ENCODE peak calls at places on chromosomes 6 and 20, in ten cellular contexts. Q, G, H, Z, K, W, J, O, B and T are unnamed samples. For H3K4me1, the result is how much of the 10 kb centered on the place peaks cover.

GRCh38 chr6:150310539-150310938 is 58.3 kb upstream of the IYD start:
- DNase-seq in Q (no peak), G (no peak), H (no peak), Z (no peak), K (peak), W (no peak), J (no peak), O (peak), B (no peak), T (no peak)

GRCh38 chr6:1608976-1609661 is 596 bp upstream of the FOXC1 start:
- DNase-seq in Q (peak), G (peak), H (peak), Z (no peak), K (peak), W (no peak), J (peak), O (peak), B (peak), T (no peak)

GRCh38 chr20:1163653-1164052 is 21.1 kb downstream of the TMEM74B start:
- DNase-seq in Q (no peak), G (no peak), H (no peak), Z (no peak), K (no peak), W (no peak), J (no peak), O (no peak), B (no peak), T (no peak)

GRCh38 chr20:44967207-44967807 is 995 bp downstream of the STK4 start:
- DNase-seq in Q (no peak), G (peak), H (no peak), Z (peak), K (no peak), W (no peak), J (no peak), O (peak), B (no peak), T (no peak)

GRCh38 chr20:4375881-4376280 is 345.8 kb upstream of the PRND start:
- DNase-seq in Q (no peak), G (no peak), H (no peak), Z (no peak), K (no peak), W (no peak), J (no peak), O (peak), B (peak), T (no peak)

GRCh38 chr6:44869321-44869897 is 458.7 kb upstream of the RUNX2 start:
- DNase-seq in Q (no peak), G (no peak), H (no peak), Z (no peak), K (no peak), W (no peak), J (no peak), O (no peak), B (no peak), T (no peak)

GRCh38 chr6:170147832-170148708 is 142.8 kb downstream of the DLL1 start:
- DNase-seq in Q (peak), G (no peak), H (no peak), Z (peak), K (no peak), W (peak), J (peak), O (no peak), B (no peak), T (no peak)

GRCh38 chr6:157531169-157531985 is 150.4 kb downstream of the ZDHHC14 start:
- DNase-seq in Q (no peak), G (no peak), H (no peak), Z (peak), K (no peak), W (peak), J (no peak), O (no peak), B (peak), T (no peak)

GRCh38 chr20:4332466-4332865 is 317.1 kb upstream of the RNF24 start:
- DNase-seq in Q (no peak), G (no peak), H (no peak), Z (no peak), K (no peak), W (no peak), J (no peak), O (no peak), B (no peak), T (no peak)

GRCh38 chr20:1184638-1185315 is at the start of gene TMEM74B:
- DNase-seq in Q (no peak), G (no peak), H (no peak), Z (no peak), K (no peak), W (no peak), J (no peak), O (peak), B (peak), T (no peak)

GRCh38 chr6:129194441-129195021 is 311.6 kb downstream of the LAMA2 start:
- DNase-seq in Q (no peak), G (no peak), H (no peak), Z (no peak), K (no peak), W (no peak), J (no peak), O (no peak), B (no peak), T (no peak)

GRCh38 chr20:47713163-47713562 is 72.1 kb downstream of the SULF2 start:
- DNase-seq in Q (no peak), G (no peak), H (no peak), Z (no peak), K (no peak), W (peak), J (no peak), O (no peak), B (no peak), T (no peak)

GRCh38 chr6:77036400-77036799 is 426.9 kb downstream of the HTR1B start:
- DNase-seq in Q (no peak), G (no peak), H (no peak), Z (no peak), K (no peak), W (no peak), J (no peak), O (no peak), B (no peak), T (no peak)

GRCh38 chr6:79841577-79842381 is 105.6 kb downstream of the ELOVL4 start:
- DNase-seq in Q (no peak), G (peak), H (no peak), Z (no peak), K (no peak), W (no peak), J (no peak), O (peak), B (no peak), T (no peak)

GRCh38 chr6:39887692-39888450 is 46.4 kb downstream of the MOCS1 start:
- DNase-seq in Q (peak), G (peak), H (peak), Z (peak), K (peak), W (no peak), J (peak), O (peak), B (peak), T (peak)

GRCh38 chr6:33383427-33384185 is 8.0 kb upstream of the KIFC1 start:
- DNase-seq in Q (no peak), G (no peak), H (no peak), Z (no peak), K (no peak), W (no peak), J (no peak), O (no peak), B (no peak), T (no peak)

GRCh38 chr6:131816869-131817268 is 9.0 kb downstream of the ENPP1 start:
- DNase-seq in Q (no peak), G (no peak), H (no peak), Z (no peak), K (no peak), W (no peak), J (no peak), O (no peak), B (no peak), T (no peak)

GRCh38 chr6:167550936-167551633 is 226.2 kb downstream of the TTLL2 start:
- DNase-seq in Q (peak), G (no peak), H (peak), Z (peak), K (peak), W (no peak), J (peak), O (no peak), B (peak), T (peak)

GRCh38 chr6:21771626-21772320 is 178.2 kb downstream of the SOX4 start:
- DNase-seq in Q (no peak), G (no peak), H (no peak), Z (no peak), K (no peak), W (no peak), J (no peak), O (no peak), B (no peak), T (no peak)

GRCh38 chr6:26290941-26291340 is 74.1 kb upstream of the BTN3A2 start:
- DNase-seq in Q (no peak), G (no peak), H (no peak), Z (no peak), K (no peak), W (no peak), J (no peak), O (no peak), B (no peak), T (no peak)

GRCh38 chr20:50855498-50856474 is 60.9 kb downstream of the BCAS4 start:
- DNase-seq in Q (no peak), G (peak), H (no peak), Z (peak), K (no peak), W (peak), J (no peak), O (peak), B (peak), T (no peak)

GRCh38 chr6:151417477-151417876 is 26.1 kb upstream of the ZBTB2 start:
- DNase-seq in Q (no peak), G (no peak), H (no peak), Z (no peak), K (no peak), W (no peak), J (no peak), O (no peak), B (no peak), T (no peak)

GRCh38 chr6:86251106-86251505 is 608.4 kb upstream of the SYNCRIP start:
- DNase-seq in Q (no peak), G (no peak), H (no peak), Z (no peak), K (no peak), W (no peak), J (no peak), O (no peak), B (no peak), T (no peak)

GRCh38 chr6:35317483-35318199 is 20.0 kb downstream of the DEF6 start:
- DNase-seq in Q (no peak), G (peak), H (no peak), Z (no peak), K (no peak), W (peak), J (no peak), O (peak), B (peak), T (peak)

GRCh38 chr20:38168791-38169589 is 3.9 kb upstream of the TGM2 start:
- DNase-seq in Q (no peak), G (peak), H (no peak), Z (peak), K (peak), W (peak), J (no peak), O (peak), B (no peak), T (no peak)

GRCh38 chr20:17650301-17650761 is 31.7 kb downstream of the RRBP1 start:
- DNase-seq in Q (no peak), G (no peak), H (no peak), Z (no peak), K (peak), W (peak), J (no peak), O (peak), B (no peak), T (no peak)

GRCh38 chr20:17652411-17652810 is 29.6 kb downstream of the RRBP1 start:
- DNase-seq in Q (no peak), G (no peak), H (no peak), Z (no peak), K (peak), W (no peak), J (no peak), O (no peak), B (no peak), T (no peak)

GRCh38 chr20:17651761-17652388 is 30.2 kb downstream of the RRBP1 start:
- DNase-seq in Q (no peak), G (peak), H (no peak), Z (no peak), K (peak), W (no peak), J (no peak), O (peak), B (peak), T (no peak)

GRCh38 chr20:17648782-17649730 is 33.0 kb downstream of the RRBP1 start:
- DNase-seq in Q (no peak), G (peak), H (peak), Z (peak), K (peak), W (peak), J (peak), O (no peak), B (no peak), T (no peak)

DNA sequence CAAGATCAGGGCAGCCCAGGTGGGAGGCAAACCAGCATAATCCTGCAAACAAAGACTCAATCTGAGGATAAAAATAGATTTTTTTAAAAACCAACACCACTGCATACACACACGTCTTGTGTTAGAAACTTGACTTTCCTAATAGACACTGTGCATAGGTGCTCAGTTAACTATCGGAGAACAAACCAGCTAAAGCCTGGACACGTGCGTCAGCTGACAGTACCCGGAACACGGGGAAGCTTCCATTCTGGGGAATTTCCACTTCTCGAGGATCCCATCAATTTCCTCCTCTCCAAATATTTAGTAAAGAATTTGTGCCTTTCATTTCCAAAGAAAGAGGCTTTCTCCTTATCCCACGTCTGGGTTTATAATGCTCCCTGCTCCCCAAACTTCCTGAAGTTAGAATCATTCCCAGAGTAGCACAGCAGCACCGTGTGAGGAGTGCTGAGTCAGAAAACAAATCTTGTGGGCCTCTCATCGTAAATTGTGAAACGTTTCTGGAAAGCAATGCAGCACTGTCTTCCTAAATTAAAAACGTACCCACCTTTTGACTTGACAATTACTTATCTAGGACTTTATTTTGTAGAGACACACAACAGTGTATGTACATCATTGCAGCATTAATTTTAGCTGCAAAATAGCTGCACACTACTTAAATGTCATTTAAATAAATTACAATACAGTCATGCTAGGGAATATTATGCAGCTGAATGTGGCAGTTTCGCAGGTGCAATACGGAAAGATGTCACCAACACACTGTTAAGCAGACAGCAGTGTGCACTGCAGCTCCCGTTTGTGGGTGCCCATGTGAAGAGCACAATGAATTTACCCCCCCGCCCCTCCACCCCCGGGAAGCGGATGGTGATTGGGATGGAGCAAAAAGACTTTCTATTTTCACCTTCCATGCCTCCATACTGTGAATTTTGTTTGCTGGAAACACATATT is 31.0 kb downstream of the RRBP1 start:
- DNase-seq in Q (no peak), G (peak), H (no peak), Z (no peak), K (peak), W (no peak), J (no peak), O (peak), B (no peak), T (no peak)
- H3K4me1 ChIP-seq in Q (under half), G (under half), H (half or more), Z (under half), K (under half), W (under half), J (under half), O (under half), B (under half), T (under half)

GRCh38 chr20:64256282-64256947 is 867 bp downstream of the PCMTD2 start:
- DNase-seq in Q (no peak), G (no peak), H (no peak), Z (peak), K (no peak), W (no peak), J (no peak), O (peak), B (no peak), T (no peak)
- H3K4me1 ChIP-seq in Q (under half), G (under half), H (under half), Z (under half), K (under half), W (under half), J (under half), O (under half), B (under half), T (under half)

GRCh38 chr6:138032571-138032970 is 74.6 kb downstream of the PERP start:
- DNase-seq in Q (no peak), G (no peak), H (no peak), Z (no peak), K (no peak), W (no peak), J (no peak), O (no peak), B (no peak), T (no peak)
- H3K4me1 ChIP-seq in Q (under half), G (under half), H (under half), Z (under half), K (under half), W (under half), J (under half), O (under half), B (under half), T (under half)

GRCh38 chr6:53461041-53461656 is 83.8 kb downstream of the GCLC start:
- DNase-seq in Q (no peak), G (no peak), H (no peak), Z (no peak), K (no peak), W (no peak), J (no peak), O (peak), B (no peak), T (no peak)
- H3K4me1 ChIP-seq in Q (under half), G (under half), H (under half), Z (under half), K (under half), W (under half), J (under half), O (under half), B (under half), T (under half)

GRCh38 chr6:89351632-89352328 is 742 bp downstream of the UBE2J1 start:
- DNase-seq in Q (no peak), G (peak), H (no peak), Z (no peak), K (no peak), W (no peak), J (no peak), O (peak), B (peak), T (no peak)

GRCh38 chr6:89353702-89354392 is 1.3 kb upstream of the UBE2J1 start:
- DNase-seq in Q (no peak), G (no peak), H (no peak), Z (no peak), K (no peak), W (no peak), J (no peak), O (no peak), B (no peak), T (no peak)

GRCh38 chr6:89350281-89351037 is 2.1 kb downstream of the UBE2J1 start:
- DNase-seq in Q (no peak), G (no peak), H (no peak), Z (no peak), K (no peak), W (no peak), J (no peak), O (peak), B (no peak), T (no peak)

GRCh38 chr6:89353118-89353556 is 615 bp upstream of the UBE2J1 start:
- DNase-seq in Q (no peak), G (no peak), H (peak), Z (no peak), K (no peak), W (no peak), J (peak), O (no peak), B (no peak), T (no peak)

GRCh38 chr6:89352329-89353117 is at the start of gene UBE2J1:
- DNase-seq in Q (peak), G (peak), H (peak), Z (peak), K (peak), W (peak), J (peak), O (peak), B (peak), T (peak)
- H3K4me1 ChIP-seq in Q (under half), G (under half), H (under half), Z (under half), K (under half), W (under half), J (under half), O (under half), B (under half), T (under half)

GRCh38 chr20:10665027-10665561 is 8.7 kb downstream of the JAG1 start:
- DNase-seq in Q (no peak), G (no peak), H (no peak), Z (no peak), K (no peak), W (no peak), J (no peak), O (no peak), B (no peak), T (peak)

GRCh38 chr20:10667077-10667401 is 6.8 kb downstream of the JAG1 start:
- DNase-seq in Q (peak), G (no peak), H (peak), Z (no peak), K (peak), W (no peak), J (peak), O (no peak), B (no peak), T (no peak)

GRCh38 chr20:10665791-10666190 is 8.0 kb downstream of the JAG1 start:
- DNase-seq in Q (no peak), G (no peak), H (no peak), Z (no peak), K (peak), W (no peak), J (no peak), O (no peak), B (no peak), T (no peak)

GRCh38 chr20:10667560-10668167 is 6.1 kb downstream of the JAG1 start:
- DNase-seq in Q (no peak), G (no peak), H (no peak), Z (no peak), K (no peak), W (no peak), J (no peak), O (no peak), B (no peak), T (no peak)

GRCh38 chr20:10666221-10667076 is 7.3 kb downstream of the JAG1 start:
- DNase-seq in Q (no peak), G (no peak), H (no peak), Z (no peak), K (no peak), W (no peak), J (no peak), O (no peak), B (no peak), T (no peak)
- H3K4me1 ChIP-seq in Q (under half), G (under half), H (half or more), Z (under half), K (half or more), W (under half), J (under half), O (under half), B (half or more), T (under half)

GRCh38 chr20:34322267-34323105 is 19.3 kb upstream of the AHCY start:
- DNase-seq in Q (no peak), G (no peak), H (no peak), Z (no peak), K (no peak), W (no peak), J (no peak), O (no peak), B (no peak), T (no peak)
- H3K4me1 ChIP-seq in Q (under half), G (under half), H (under half), Z (under half), K (under half), W (under half), J (under half), O (under half), B (under half), T (under half)

GRCh38 chr6:69216127-69216526 is 580.7 kb downstream of the LMBRD1 start:
- DNase-seq in Q (no peak), G (no peak), H (no peak), Z (no peak), K (no peak), W (no peak), J (no peak), O (no peak), B (no peak), T (no peak)
- H3K4me1 ChIP-seq in Q (under half), G (under half), H (under half), Z (under half), K (under half), W (under half), J (under half), O (under half), B (under half), T (under half)

GRCh38 chr6:146547889-146548288 is 4.3 kb downstream of the RAB32 start:
- DNase-seq in Q (no peak), G (no peak), H (no peak), Z (no peak), K (no peak), W (no peak), J (no peak), O (no peak), B (no peak), T (no peak)
- H3K4me1 ChIP-seq in Q (under half), G (under half), H (under half), Z (under half), K (under half), W (under half), J (under half), O (under half), B (under half), T (under half)